ENCODE peak calls at places on chromosomes 13 and 19, in five cellular contexts. M, N, V, S and O are unnamed samples.

GRCh38 chr19:13744179-13744578 is 20.1 kb upstream of the MRI1 start:
- DNase-seq in M (no peak), N (no peak), V (no peak), S (no peak), O (no peak)

GRCh38 chr13:63517376-63517775 is 2101.7 kb upstream of the PCDH20 start:
- DNase-seq in M (peak; percentile 1), N (no peak), V (no peak), S (no peak), O (no peak)

GRCh38 chr19:16320987-16321386 is 3.6 kb upstream of the KLF2 start:
- DNase-seq in M (no peak), N (no peak), V (no peak), S (no peak), O (no peak)

GRCh38 chr19:10332158-10332964 is 968 bp downstream of the RAVER1 start:
- DNase-seq in M (no peak), N (no peak), V (no peak), S (no peak), O (no peak)

GRCh38 chr19:44212865-44213346 is 574 bp downstream of the ZNF227 start:
- DNase-seq in M (peak; percentile 31), N (no peak), V (no peak), S (no peak), O (no peak)

GRCh38 chr19:18730885-18731513 is 47.5 kb downstream of the CRTC1 start:
- DNase-seq in M (no peak), N (no peak), V (no peak), S (no peak), O (no peak)

GRCh38 chr13:37791699-37792098 is 77.9 kb downstream of the TRPC4 start:
- DNase-seq in M (peak; percentile 40), N (no peak), V (no peak), S (no peak), O (no peak)

GRCh38 chr13:39385154-39385553 is 217.8 kb downstream of the LHFPL6 start:
- DNase-seq in M (no peak), N (no peak), V (no peak), S (no peak), O (no peak)

GRCh38 chr19:37361994-37362393 is 8.9 kb upstream of the ZNF527 start:
- DNase-seq in M (no peak), N (no peak), V (no peak), S (no peak), O (no peak)

GRCh38 chr19:52748336-52748950 is 13.6 kb upstream of the ZNF611 start:
- DNase-seq in M (peak; percentile 38), N (no peak), V (no peak), S (no peak), O (no peak)

GRCh38 chr13:99977912-99978780 is 3.4 kb upstream of the ZIC2 start:
- DNase-seq in M (no peak), N (no peak), V (peak; percentile 52), S (no peak), O (no peak)

GRCh38 chr19:4007836-4008539 is 452 bp downstream of the PIAS4 start:
- DNase-seq in M (peak; percentile 23), N (no peak), V (no peak), S (no peak), O (no peak)

GRCh38 chr19:11465605-11466004 is 15.2 kb downstream of the ELAVL3 start:
- DNase-seq in M (no peak), N (no peak), V (peak; percentile 67), S (no peak), O (no peak)

GRCh38 chr19:28920269-28921066 is 292.5 kb downstream of the UQCRFS1 start:
- DNase-seq in M (no peak), N (no peak), V (peak; percentile 55), S (no peak), O (no peak)

GRCh38 chr19:16373539-16373938 is 48.9 kb downstream of the KLF2 start:
- DNase-seq in M (peak; percentile 75), N (no peak), V (no peak), S (no peak), O (no peak)

GRCh38 chr13:100234006-100234405 is 145.1 kb downstream of the PCCA start:
- DNase-seq in M (no peak), N (no peak), V (no peak), S (no peak), O (no peak)

GRCh38 chr19:23415561-23416191 is 20.4 kb upstream of the ZNF91 start:
- DNase-seq in M (no peak), N (peak; percentile 33), V (peak; percentile 95), S (peak; percentile 61), O (no peak)

GRCh38 chr13:98026457-98026857 is 73.0 kb downstream of the IPO5 start:
- DNase-seq in M (peak; percentile 33), N (no peak), V (no peak), S (peak; percentile 26), O (no peak)

GRCh38 chr19:11142528-11143171 is 12.9 kb downstream of the SPC24 start:
- DNase-seq in M (peak; percentile 98), N (peak; percentile 93), V (peak; percentile 92), S (no peak), O (no peak)

GRCh38 chr19:27796073-27796472 is 1416.9 kb downstream of the UQCRFS1 start:
- DNase-seq in M (no peak), N (no peak), V (no peak), S (no peak), O (no peak)

GRCh38 chr19:4388171-4389063 is 11.9 kb downstream of the SH3GL1 start:
- DNase-seq in M (no peak), N (no peak), V (no peak), S (no peak), O (no peak)

GRCh38 chr13:94195715-94196114 is 283.8 kb downstream of the DCT start:
- DNase-seq in M (peak; percentile 80), N (no peak), V (no peak), S (no peak), O (no peak)

GRCh38 chr19:34306213-34306661 is 51.9 kb downstream of the GARRE1 start:
- DNase-seq in M (no peak), N (no peak), V (no peak), S (no peak), O (no peak)

DNA sequence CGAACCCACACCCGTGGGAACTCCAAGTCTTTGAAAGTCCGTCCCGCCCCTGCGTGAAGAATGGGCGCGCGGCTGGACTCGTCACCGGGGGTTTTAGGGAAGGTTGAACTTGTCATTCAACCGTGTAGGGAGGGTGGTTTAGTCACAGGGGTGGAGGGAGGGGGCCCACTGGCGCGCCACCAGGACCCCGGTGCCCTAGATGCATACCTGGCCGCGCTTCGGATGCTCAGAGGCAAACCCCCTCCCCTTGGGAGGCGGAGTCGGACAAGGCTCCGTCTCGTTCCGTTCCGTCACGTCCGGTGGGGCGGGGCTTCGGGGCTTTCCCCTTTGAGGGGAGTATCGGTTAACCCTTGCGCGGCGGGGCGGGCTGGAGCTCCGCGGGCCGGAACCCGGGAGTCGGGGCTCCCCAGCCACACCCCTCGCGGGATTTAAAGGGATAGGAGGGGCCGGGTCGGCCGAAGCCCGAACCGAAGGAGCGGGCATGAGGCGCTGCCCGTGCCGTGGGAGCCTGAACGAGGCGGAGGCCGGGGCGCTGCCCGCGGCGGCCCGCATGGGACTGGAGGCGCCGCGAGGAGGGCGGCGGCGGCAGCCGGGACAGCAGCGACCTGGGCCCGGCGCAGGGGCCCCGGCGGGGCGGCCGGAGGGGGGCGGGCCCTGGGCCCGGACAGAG is at the start of the genes COQ8B and ITPKC:
- DNase-seq in M (peak; percentile 99), N (peak; percentile 100), V (peak; percentile 98), S (peak; percentile 99), O (peak; percentile 99)
- TF ChIP-seq CTCF in M (no peak), N (no peak), V (peak; percentile 19), S (peak; percentile 39), O (no peak)

GRCh38 chr19:49848938-49849337 is 2.0 kb upstream of the PTOV1 start:
- DNase-seq in M (no peak), N (no peak), V (no peak), S (no peak), O (no peak)
- TF ChIP-seq CTCF in M (no peak), N (no peak), V (no peak), S (no peak), O (no peak)

DNA sequence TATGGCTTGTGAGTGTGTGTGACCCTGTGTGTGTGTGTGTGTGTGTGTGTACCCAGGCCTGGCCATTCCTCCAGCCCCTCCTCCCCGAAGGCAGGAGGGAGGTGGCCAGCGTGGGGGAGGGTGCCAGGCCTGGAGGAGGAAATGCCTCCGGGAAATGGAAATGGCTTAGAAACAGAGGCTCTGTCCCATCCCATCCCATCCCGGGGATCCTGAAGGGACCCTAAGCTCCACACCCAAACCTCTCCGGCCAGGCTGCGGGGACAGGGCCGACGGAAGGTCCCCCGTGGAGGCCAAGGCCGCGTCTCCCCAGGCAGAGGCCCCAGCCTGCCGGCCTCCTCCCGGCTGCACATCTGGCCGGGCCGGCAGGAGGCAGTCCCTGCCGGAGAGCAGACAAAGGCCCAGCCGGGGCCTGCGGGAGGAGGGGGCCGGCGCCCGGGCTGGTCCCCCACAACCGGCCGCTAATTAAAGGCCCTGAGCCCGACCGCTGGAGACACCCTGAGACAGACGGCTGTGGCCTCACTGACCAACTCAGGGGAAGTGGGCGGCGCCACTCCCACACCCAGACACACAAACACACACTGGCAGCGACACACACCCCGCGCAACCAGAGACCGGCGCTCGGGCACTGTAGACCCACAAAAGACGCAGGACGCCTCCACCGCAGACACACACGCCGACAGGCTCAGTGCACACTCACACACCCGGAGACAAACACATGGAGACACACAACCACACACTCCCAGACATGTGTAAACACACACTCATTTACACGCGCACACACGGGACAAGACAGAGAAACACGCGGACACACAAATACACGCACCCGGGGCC is 1.1 kb downstream of the ADAMTS10 start:
- DNase-seq in M (peak; percentile 73), N (peak; percentile 63), V (peak; percentile 82), S (peak; percentile 50), O (no peak)
- TF ChIP-seq CTCF in M (no peak), N (peak; percentile 33), V (peak; percentile 46), S (peak; percentile 31), O (no peak)

DNA sequence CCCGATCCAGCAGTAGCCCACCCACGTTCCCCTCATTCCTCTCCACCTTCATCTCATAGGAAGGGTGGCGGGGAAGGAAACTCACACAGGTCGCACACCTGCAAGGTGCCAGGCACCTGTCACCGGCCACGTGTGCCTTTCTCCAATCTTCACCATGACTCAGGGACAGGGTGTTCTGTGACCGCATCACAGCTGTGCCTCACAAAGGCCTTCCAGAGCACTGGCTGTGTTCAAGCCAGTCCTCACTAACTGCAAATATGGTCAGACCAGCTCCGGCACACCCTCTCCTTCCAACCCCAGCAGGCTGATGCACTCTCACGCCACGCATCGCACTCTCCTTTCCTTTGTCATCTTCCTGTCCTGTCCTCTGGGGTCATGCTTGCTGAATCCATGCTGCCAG is 415.9 kb downstream of the IRS2 start:
- DNase-seq in M (no peak), N (no peak), V (no peak), S (no peak), O (no peak)
- TF ChIP-seq CTCF in M (no peak), N (no peak), V (no peak), S (no peak), O (no peak)

GRCh38 chr13:49833402-49833801 is 40.9 kb upstream of the KPNA3 start:
- DNase-seq in M (no peak), N (no peak), V (no peak), S (no peak), O (no peak)

GRCh38 chr13:49827336-49827735 is 34.9 kb upstream of the KPNA3 start:
- DNase-seq in M (no peak), N (no peak), V (no peak), S (no peak), O (no peak)

GRCh38 chr13:49829715-49830114 is 37.2 kb upstream of the KPNA3 start:
- DNase-seq in M (no peak), N (no peak), V (no peak), S (no peak), O (no peak)

GRCh38 chr13:49830721-49831120 is 38.2 kb upstream of the KPNA3 start:
- DNase-seq in M (no peak), N (no peak), V (no peak), S (no peak), O (no peak)

GRCh38 chr13:49828452-49828851 is 36.0 kb upstream of the KPNA3 start:
- DNase-seq in M (no peak), N (no peak), V (no peak), S (no peak), O (no peak)
- TF ChIP-seq CTCF in M (no peak), N (no peak), V (no peak), S (no peak), O (no peak)